ENCODE peak calls at places on chromosomes 3 and 15, in four cellular contexts. Z, R, G and U are unnamed samples.

GRCh38 chr3:76429536-76430177 is 610.2 kb upstream of the ROBO2 start:
- DNase-seq in R (no peak), Z (no peak), G (no peak), U (no peak)

GRCh38 chr3:139388961-139389551 is 391 bp downstream of the COPB2 start:
- DNase-seq in R (no peak), G (peak), Z (no peak), U (no peak)

GRCh38 chr15:48178612-48178931 is 477 bp upstream of the MYEF2 start:
- DNase-seq in G (no peak), Z (no peak), R (no peak), U (no peak)

GRCh38 chr3:53708001-53708621 is 138.1 kb downstream of the CHDH start:
- DNase-seq in G (no peak), R (peak), Z (peak), U (no peak)

GRCh38 chr3:15492847-15493360 is 28.6 kb downstream of the COLQ start:
- DNase-seq in Z (no peak), R (no peak), G (no peak), U (no peak)

GRCh38 chr15:85430406-85431204 is 50.2 kb downstream of the AKAP13 start:
- DNase-seq in Z (no peak), R (no peak), G (no peak), U (no peak)

GRCh38 chr3:81554805-81555204 is 206.6 kb downstream of the GBE1 start:
- DNase-seq in Z (no peak), R (no peak), G (no peak), U (no peak)

GRCh38 chr3:131174752-131175151 is 148.1 kb downstream of the NEK11 start:
- DNase-seq in G (no peak), R (no peak), Z (no peak), U (no peak)

GRCh38 chr3:194130807-194131589 is 5.0 kb upstream of the HES1 start:
- DNase-seq in G (no peak), R (no peak), Z (no peak), U (no peak)

GRCh38 chr3:171472552-171472951 is 12.3 kb upstream of the TNIK start:
- DNase-seq in R (no peak), Z (no peak), G (no peak), U (no peak)

GRCh38 chr15:37053070-37053653 is 47.2 kb downstream of the MEIS2 start:
- DNase-seq in R (no peak), G (no peak), Z (no peak), U (no peak)

GRCh38 chr3:55487376-55488241 is 503 bp upstream of the WNT5A start:
- DNase-seq in Z (peak), R (no peak), G (peak), U (peak)

GRCh38 chr15:31347067-31347975 is 20.7 kb downstream of the KLF13 start:
- DNase-seq in G (no peak), Z (peak), R (no peak), U (no peak)

GRCh38 chr15:101255066-101255415 is 3.2 kb upstream of the CHSY1 start:
- DNase-seq in Z (no peak), G (no peak), R (no peak), U (no peak)

GRCh38 chr15:77030042-77030927 is 35.4 kb downstream of the PSTPIP1 start:
- DNase-seq in R (peak), G (no peak), Z (no peak), U (peak)

GRCh38 chr3:127673191-127674098 is 693 bp downstream of the ABTB1 start:
- DNase-seq in R (peak), Z (peak), G (no peak), U (peak)

GRCh38 chr3:138043266-138044029 is 33.5 kb downstream of the CLDN18 start:
- DNase-seq in G (peak), Z (no peak), R (no peak), U (no peak)

GRCh38 chr3:44343421-44343820 is 4.9 kb downstream of the TCAIM start:
- DNase-seq in R (no peak), G (no peak), Z (no peak), U (no peak)

GRCh38 chr3:141148770-141149169 is 82.9 kb upstream of the PXYLP1 start:
- DNase-seq in G (no peak), R (peak), Z (no peak), U (no peak)

GRCh38 chr3:1696654-1697275 is 401.9 kb upstream of the CNTN4 start:
- DNase-seq in G (no peak), R (no peak), Z (no peak), U (no peak)

GRCh38 chr3:71881041-71881440 is 96.1 kb upstream of the PROK2 start:
- DNase-seq in Z (no peak), R (no peak), G (no peak), U (no peak)

GRCh38 chr3:158520433-158520832 is 50.6 kb upstream of the MLF1 start:
- DNase-seq in Z (no peak), G (no peak), R (no peak), U (no peak)

GRCh38 chr15:72426753-72427152 is 28.6 kb downstream of the TMEM202 start:
- DNase-seq in R (no peak), G (no peak), Z (no peak), U (no peak)

GRCh38 chr3:15982667-15983145 is 184.9 kb upstream of the ANKRD28 start:
- DNase-seq in R (no peak), G (peak), Z (no peak), U (peak)

GRCh38 chr3:120093119-120093922 is 926 bp downstream of the GSK3B start:
- DNase-seq in R (no peak), Z (no peak), G (no peak), U (no peak)

GRCh38 chr15:40693904-40694705 is 869 bp upstream of the RAD51 start:
- DNase-seq in G (no peak), R (no peak), Z (no peak), U (no peak)

GRCh38 chr3:180600473-180600872 is 1.5 kb upstream of the TTC14 start:
- DNase-seq in R (no peak), G (no peak), Z (peak), U (no peak)

DNA sequence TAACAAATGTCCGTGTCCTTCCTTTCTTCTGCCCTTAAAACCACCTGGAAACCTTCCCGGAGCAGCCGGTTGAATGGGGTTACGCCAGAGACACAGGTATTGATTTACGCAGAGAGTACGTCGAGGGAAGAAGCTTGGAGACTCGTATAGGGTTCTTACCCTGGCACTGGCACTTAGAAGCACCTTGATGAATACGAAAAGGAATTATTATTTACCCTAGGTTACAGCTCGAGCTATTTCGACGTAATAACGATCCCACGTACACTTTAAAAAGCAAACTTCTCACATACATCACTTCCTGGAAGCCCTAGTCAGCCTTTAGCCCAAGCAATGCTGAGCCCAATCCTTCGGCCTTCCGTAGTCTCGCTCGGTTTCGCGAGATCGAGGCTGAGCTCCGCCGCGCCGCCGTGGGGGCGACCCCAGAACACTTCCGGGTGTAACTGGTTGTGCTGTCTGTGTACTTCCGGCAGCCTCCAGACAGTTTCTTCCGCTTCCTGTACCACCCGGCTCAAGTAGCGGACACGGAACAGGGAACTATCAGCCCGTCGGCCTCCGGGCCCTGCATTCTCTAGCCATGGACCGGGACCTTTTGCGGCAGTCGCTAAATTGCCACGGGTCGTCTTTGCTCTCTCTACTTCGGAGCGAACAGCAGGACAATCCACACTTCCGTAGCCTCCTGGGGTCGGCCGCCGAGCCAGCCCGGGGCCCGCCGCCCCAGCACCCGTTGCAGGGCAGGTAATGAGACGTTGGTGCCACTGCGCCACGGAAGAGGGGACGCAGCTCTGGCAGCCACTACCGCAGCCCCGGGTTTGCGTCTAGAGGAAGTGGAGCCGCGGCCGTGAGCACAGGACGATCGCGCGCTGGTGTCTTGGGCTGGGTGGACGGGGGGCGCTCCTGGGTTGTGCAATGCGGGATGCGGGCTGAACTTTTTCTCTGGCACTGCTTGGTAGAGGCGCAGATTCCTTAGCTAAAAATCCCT is at the start of gene TTC14:
- DNase-seq in Z (peak), G (peak), R (peak), U (peak)
- H3K27ac ChIP-seq in Z (peak), G (peak), R (peak), U (peak)

DNA sequence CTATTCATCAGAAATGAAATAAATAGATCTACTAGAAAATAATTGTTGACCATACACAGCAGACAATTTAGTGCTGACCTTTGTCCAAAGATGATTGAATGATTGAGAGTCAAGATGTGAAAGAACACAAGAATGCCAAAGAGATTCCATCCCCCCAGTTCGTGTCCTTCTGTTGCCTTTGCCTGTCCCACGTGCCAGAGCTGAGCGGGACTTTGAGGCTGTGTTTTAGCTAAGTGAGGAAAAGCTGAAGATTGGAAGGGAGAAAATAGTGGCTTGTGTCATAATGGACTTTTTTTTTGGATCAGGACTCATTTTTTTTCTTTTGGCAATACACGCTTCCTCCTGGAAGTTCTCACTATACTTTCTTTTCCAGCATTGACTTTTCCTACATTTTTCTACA is 206.6 kb upstream of the MDFIC2 start:
- DNase-seq in G (no peak), Z (no peak), R (no peak), U (no peak)
- H3K27ac ChIP-seq in G (no peak), Z (no peak), R (no peak), U (no peak)

DNA sequence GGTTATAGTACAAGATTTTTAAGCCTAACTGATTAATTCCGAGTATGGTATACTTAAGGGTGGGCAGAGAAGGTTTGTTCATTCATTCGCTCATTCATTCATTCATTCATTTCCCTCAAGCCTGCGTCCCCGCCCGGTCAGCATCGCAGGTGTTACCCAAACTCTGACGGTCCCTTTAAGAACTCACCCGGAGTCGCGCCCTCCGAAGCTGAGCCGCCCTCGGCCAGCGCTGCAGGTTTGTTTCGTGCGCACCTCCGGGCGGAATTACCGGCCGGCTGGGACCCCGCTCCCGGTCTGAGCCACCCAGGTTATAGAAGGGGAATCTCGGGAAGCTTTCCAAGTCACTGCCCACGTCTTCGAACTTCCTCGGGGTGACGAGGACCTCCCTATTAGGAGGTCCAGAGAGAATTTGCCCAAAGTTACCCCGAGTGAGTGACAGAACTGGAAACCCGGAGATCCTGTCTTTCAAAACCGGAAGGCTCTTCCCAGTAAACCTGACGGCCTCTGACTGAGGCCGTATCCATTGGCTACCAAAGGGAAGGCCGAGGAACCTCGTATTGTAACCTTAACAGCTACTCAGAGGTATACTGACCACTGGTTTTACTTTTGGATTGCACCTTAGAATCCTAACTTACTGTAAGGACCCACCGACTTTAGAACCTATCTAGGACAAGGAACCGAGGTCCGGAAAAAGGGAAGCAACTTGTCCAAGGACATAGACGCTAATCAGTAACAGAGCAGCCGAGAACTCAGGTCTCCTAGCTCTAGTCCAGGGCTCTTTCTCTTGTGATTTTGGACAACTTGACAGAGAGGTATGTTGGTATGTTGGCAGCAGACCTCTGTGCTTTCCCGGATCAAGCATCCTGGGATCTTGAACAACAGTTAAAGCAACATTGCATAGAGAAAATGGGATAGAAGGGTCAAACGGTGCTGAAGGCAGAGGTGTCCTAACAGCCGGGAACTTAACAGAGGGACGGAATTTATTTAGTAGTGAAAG is 744 bp upstream of the DLG1 start:
- DNase-seq in G (peak), R (no peak), Z (peak), U (peak)
- H3K27ac ChIP-seq in G (peak), R (peak), Z (peak), U (peak)

DNA sequence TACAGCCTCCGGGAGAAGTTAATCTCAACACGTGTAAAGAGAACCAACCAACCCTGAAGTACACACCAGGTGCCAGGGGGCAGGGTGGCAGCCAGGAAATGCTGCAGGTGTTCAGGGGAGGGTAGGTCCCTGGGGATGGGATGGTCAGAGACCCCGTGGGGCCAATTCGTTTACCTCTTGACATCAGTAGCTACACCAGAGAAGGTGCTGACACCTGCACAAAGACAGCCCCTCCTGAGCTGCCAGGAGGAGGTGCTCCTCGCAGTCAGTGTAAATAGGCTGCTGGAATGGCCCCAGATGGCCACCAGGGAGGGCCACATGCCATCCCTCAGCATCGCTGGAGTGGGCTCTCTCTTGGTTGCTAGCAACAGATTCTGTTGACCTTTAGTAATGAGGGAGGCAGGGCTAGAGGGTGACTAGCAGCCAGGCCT is 52.8 kb downstream of the CORO2B start:
- DNase-seq in G (no peak), Z (no peak), R (no peak), U (no peak)
- H3K27ac ChIP-seq in G (no peak), Z (no peak), R (no peak), U (no peak)

GRCh38 chr3:165040186-165040585 is 38.1 kb downstream of the SI start:
- DNase-seq in R (no peak), G (no peak), Z (no peak), U (no peak)
- H3K27ac ChIP-seq in R (no peak), G (no peak), Z (no peak), U (no peak)

GRCh38 chr3:108006077-108006675 is 84.7 kb downstream of the CD47 start:
- DNase-seq in G (peak), Z (no peak), R (no peak), U (peak)
- H3K27ac ChIP-seq in G (peak), Z (peak), R (peak), U (peak)

GRCh38 chr3:37592328-37592727 is 269.4 kb upstream of the CTDSPL start:
- DNase-seq in R (no peak), G (no peak), Z (no peak), U (no peak)
- H3K27ac ChIP-seq in R (peak), G (no peak), Z (no peak), U (no peak)

DNA sequence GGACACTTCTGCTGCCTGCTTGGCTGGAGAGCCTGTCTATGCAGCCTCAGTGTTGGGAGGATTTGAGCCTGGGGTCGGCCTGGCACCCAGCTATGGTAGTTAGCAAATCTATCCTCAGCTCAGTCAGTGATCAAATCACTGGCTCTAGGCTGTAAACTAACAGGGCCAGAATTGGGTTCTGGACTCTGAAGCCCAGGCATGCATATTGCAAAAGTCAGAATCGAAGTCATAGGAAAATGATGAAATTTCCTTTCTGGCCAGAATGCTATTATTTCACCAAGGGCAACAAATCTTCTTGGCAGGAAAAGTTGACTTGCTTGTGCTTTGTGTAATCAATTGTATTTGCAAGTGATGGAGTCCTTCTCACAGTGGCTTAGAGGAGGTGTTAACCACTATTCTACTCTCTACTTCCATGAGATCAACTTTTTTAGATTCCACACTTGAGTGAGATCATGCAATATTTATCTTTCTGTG is 482.6 kb upstream of the TPRG1 start:
- DNase-seq in Z (no peak), G (no peak), R (no peak), U (no peak)
- H3K27ac ChIP-seq in Z (peak), G (peak), R (peak), U (no peak)

DNA sequence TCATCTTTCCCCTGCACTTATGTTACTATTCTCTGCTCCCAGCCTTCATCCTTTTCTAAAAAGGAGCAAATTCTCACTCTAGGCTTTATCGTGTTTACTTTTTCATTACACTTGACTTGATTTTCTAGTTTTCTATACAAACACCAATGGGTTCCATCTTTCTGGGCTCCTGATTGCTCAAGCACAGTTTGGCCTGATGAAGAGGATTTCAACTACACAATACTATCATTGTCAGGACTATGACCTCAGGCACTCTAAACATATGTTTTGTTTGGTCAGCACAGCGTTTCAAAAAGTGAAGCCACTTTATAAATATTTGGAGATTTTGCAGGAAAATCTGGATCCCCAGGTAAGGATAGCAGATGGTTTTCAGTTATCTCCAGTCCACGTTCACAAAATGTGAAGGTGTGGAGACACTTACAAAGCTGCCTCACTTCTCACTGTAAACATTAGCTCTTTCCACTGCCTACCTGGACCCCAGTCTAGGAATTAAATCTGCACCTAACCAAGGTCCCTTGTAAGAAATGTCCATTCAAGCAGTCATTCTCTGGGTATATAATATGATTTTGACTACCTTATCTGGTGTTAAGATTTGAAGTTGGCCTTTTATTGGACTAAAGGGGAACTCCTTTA is 86.2 kb downstream of the TGFBR2 start:
- DNase-seq in G (no peak), Z (no peak), R (no peak), U (no peak)
- H3K27ac ChIP-seq in G (no peak), Z (no peak), R (peak), U (peak)

GRCh38 chr3:188380252-188380651 is 226.3 kb downstream of the LPP start:
- DNase-seq in G (no peak), R (no peak), Z (no peak), U (no peak)
- H3K27ac ChIP-seq in G (no peak), R (no peak), Z (no peak), U (no peak)